ENCODE peak calls at places on chromosomes 16 and 17, in ten cellular contexts. M is activated gamma-delta T cell treated with anti-CD3 and anti-CD28 coated beads, Interleukin-2, amount 50 U/mL, for 16 hours; I is ureter; L is GM04503; A is astrocyte of the cerebellum; F is GM12878; U is activated T-helper 1 cell treated with Interleukin-2 at 50 U/mL for 16 hours; P is NCI-H1436; W is T-helper 1 cell; D is endodermal cell. G is an unnamed sample.

GRCh38 chr16:27724491-27724878 is 174.5 kb downstream of the KATNIP start:
- DNase-seq in W (no peak), A (no peak), I (no peak), F (no peak), P (no peak), D (no peak), L (no peak), M (no peak), U (no peak), G (no peak)

GRCh38 chr16:86580063-86580797 is 1.9 kb downstream of the FOXL1 start:
- DNase-seq in D (no peak), W (no peak), U (no peak), A (no peak), P (no peak), I (no peak), F (no peak), M (no peak), L (no peak), G (no peak)

GRCh38 chr17:7885357-7886226 is 3.0 kb upstream of the CHD3 start:
- DNase-seq in L (no peak), W (peak), F (no peak), D (peak), P (no peak), M (peak), U (peak), A (no peak), I (peak), G (no peak)

GRCh38 chr16:66036775-66037715 is 329.4 kb upstream of the CDH5 start:
- DNase-seq in W (no peak), L (peak), I (no peak), D (no peak), U (no peak), F (no peak), M (no peak), A (peak), P (no peak), G (peak)

GRCh38 chr16:47806309-47806847 is 345.2 kb downstream of the PHKB start:
- DNase-seq in F (no peak), A (no peak), M (no peak), U (no peak), W (no peak), D (no peak), I (no peak), P (no peak), L (no peak), G (no peak)

GRCh38 chr16:69520413-69520799 is 45.4 kb upstream of the NFAT5 start:
- DNase-seq in D (no peak), F (no peak), A (no peak), P (no peak), L (no peak), I (no peak), W (no peak), M (no peak), U (no peak), G (no peak)

GRCh38 chr17:80892900-80893603 is 98.6 kb upstream of the CHMP6 start:
- DNase-seq in F (no peak), W (no peak), I (no peak), U (no peak), A (peak), L (no peak), P (no peak), D (no peak), M (no peak), G (peak)

GRCh38 chr16:64507240-64508024 is 614.4 kb downstream of the CDH11 start:
- DNase-seq in M (no peak), D (peak), W (no peak), P (no peak), U (no peak), I (no peak), A (no peak), F (no peak), L (no peak), G (no peak)

GRCh38 chr16:87043273-87044030 is 273.7 kb downstream of the C16orf95 start:
- DNase-seq in M (no peak), D (no peak), I (no peak), W (no peak), P (no peak), F (no peak), A (no peak), U (no peak), L (no peak), G (no peak)

GRCh38 chr17:27430882-27431491 is 25.3 kb upstream of the KSR1 start:
- DNase-seq in W (no peak), P (no peak), I (peak), U (no peak), D (peak), L (no peak), F (no peak), A (no peak), M (no peak), G (no peak)

GRCh38 chr16:1224558-1224957 is 510 bp downstream of the TPSG1 start:
- DNase-seq in I (no peak), L (no peak), M (no peak), W (no peak), U (no peak), P (no peak), A (no peak), D (no peak), F (no peak), G (no peak)

GRCh38 chr17:57257911-57258885 is 1.9 kb downstream of the MSI2 start:
- DNase-seq in D (peak), I (no peak), W (no peak), U (no peak), M (no peak), A (no peak), F (no peak), P (no peak), L (no peak), G (no peak)

GRCh38 chr17:33220031-33220430 is 73.1 kb downstream of the ASIC2 start:
- DNase-seq in A (no peak), L (no peak), M (no peak), P (no peak), I (no peak), D (no peak), W (no peak), U (no peak), F (no peak), G (peak)

GRCh38 chr17:30347488-30347887 is 13.6 kb upstream of the TMIGD1 start:
- DNase-seq in P (no peak), D (no peak), L (no peak), M (no peak), I (no peak), U (no peak), A (no peak), F (no peak), W (no peak), G (no peak)

GRCh38 chr17:72677714-72678390 is 414.6 kb downstream of the SLC39A11 start:
- DNase-seq in M (no peak), W (no peak), U (no peak), P (no peak), L (no peak), F (no peak), I (no peak), A (no peak), D (no peak), G (no peak)

GRCh38 chr17:3981455-3981854 is 17.2 kb upstream of the ATP2A3 start:
- DNase-seq in M (no peak), W (no peak), L (no peak), A (no peak), P (no peak), D (peak), F (no peak), U (no peak), I (no peak), G (no peak)

GRCh38 chr17:2563543-2563942 is 29.9 kb upstream of the PAFAH1B1 start:
- DNase-seq in W (no peak), M (no peak), I (no peak), D (no peak), A (no peak), F (no peak), L (no peak), U (no peak), P (no peak), G (no peak)

GRCh38 chr16:81817296-81817695 is 38.2 kb downstream of the PLCG2 start:
- DNase-seq in P (no peak), F (no peak), W (no peak), L (no peak), M (no peak), U (no peak), I (no peak), D (no peak), A (no peak), G (no peak)

GRCh38 chr16:3659200-3659599 is 4.7 kb downstream of the DNASE1 start:
- DNase-seq in P (no peak), D (peak), U (no peak), M (no peak), L (no peak), A (no peak), F (no peak), W (no peak), I (no peak), G (no peak)

GRCh38 chr17:80877095-80877828 is 114.4 kb upstream of the CHMP6 start:
- DNase-seq in L (no peak), P (no peak), F (peak), W (no peak), A (no peak), I (no peak), M (peak), U (no peak), D (peak), G (no peak)

GRCh38 chr16:72988568-72988967 is 59.4 kb downstream of the ZFHX3 start:
- DNase-seq in I (no peak), P (no peak), U (no peak), F (no peak), A (no peak), D (no peak), M (no peak), L (no peak), W (no peak), G (no peak)

GRCh38 chr16:57618306-57619132 is 9.9 kb upstream of the ADGRG1 start:
- DNase-seq in M (no peak), D (peak), U (no peak), L (no peak), P (no peak), I (peak), F (no peak), A (no peak), W (no peak), G (no peak)

GRCh38 chr17:8914554-8914953 is 47.1 kb upstream of the PIK3R6 start:
- DNase-seq in M (no peak), P (no peak), I (no peak), U (no peak), F (no peak), L (no peak), W (no peak), A (no peak), D (peak), G (no peak)

GRCh38 chr17:45722161-45722560 is 62.0 kb upstream of the CRHR1 start:
- DNase-seq in M (no peak), D (peak), I (no peak), A (no peak), P (no peak), W (no peak), L (no peak), F (no peak), U (no peak), G (no peak)

GRCh38 chr17:1904273-1905052 is 74.7 kb downstream of the RPA1 start:
- DNase-seq in U (no peak), F (peak), A (no peak), P (peak), D (no peak), M (no peak), W (no peak), I (no peak), L (no peak), G (no peak)

GRCh38 chr17:60109161-60109560 is 30.4 kb upstream of the HEATR6 start:
- DNase-seq in W (no peak), M (no peak), I (no peak), A (no peak), D (no peak), U (no peak), F (no peak), L (no peak), P (no peak), G (no peak)

GRCh38 chr16:50644730-50645129 is 36.4 kb downstream of the SNX20 start:
- DNase-seq in M (no peak), I (peak), A (no peak), P (no peak), U (no peak), W (no peak), D (peak), F (no peak), L (peak), G (peak)

GRCh38 chr17:73711184-73711583 is 66.9 kb upstream of the SDK2 start:
- DNase-seq in U (no peak), L (no peak), F (peak), A (no peak), D (no peak), W (no peak), P (no peak), M (no peak), I (no peak), G (no peak)

GRCh38 chr16:73037331-73037745 is 10.6 kb downstream of the ZFHX3 start:
- DNase-seq in W (no peak), F (no peak), I (no peak), A (no peak), L (no peak), D (peak), M (no peak), P (no peak), U (no peak), G (no peak)

G was measured in fibroblast of the conjunctiva.